ENCODE peak calls at places on chromosomes 4 and X, in four cellular contexts. H is HCT116, F is IMR-90, Y is MM.1S. M is an unnamed sample. For H3K36me3, the result is how much of the 10 kb centered on the place peaks cover.

GRCh38 chr4:122480023-122480422 is 23.5 kb upstream of the IL2 start:
- DNase-seq in Y (no peak), H (no peak), F (peak), M (no peak)

GRCh38 chr4:7756071-7756470 is 183.6 kb downstream of the AFAP1 start:
- DNase-seq in H (no peak), Y (no peak), F (no peak), M (no peak)

GRCh38 chr4:184416913-184417734 is 57.2 kb downstream of the IRF2 start:
- DNase-seq in H (no peak), Y (peak), F (peak), M (no peak)

GRCh38 chr4:74189331-74190043 is 31.6 kb downstream of the MTHFD2L start:
- DNase-seq in Y (peak), F (peak), H (peak), M (no peak)

GRCh38 chr4:82017680-82018079 is 356.1 kb downstream of the HNRNPD start:
- DNase-seq in Y (peak), F (peak), H (no peak), M (no peak)

GRCh38 chr4:147198411-147199051 is 252.9 kb upstream of the TTC29 start:
- DNase-seq in F (peak), H (no peak), Y (no peak), M (no peak)

GRCh38 chr4:28834120-28834519 is 1886.0 kb upstream of the PCDH7 start:
- DNase-seq in H (no peak), Y (no peak), F (no peak), M (no peak)

GRCh38 chr4:7073526-7074390 is 5.9 kb upstream of the GRPEL1 start:
- DNase-seq in F (peak), Y (peak), H (peak), M (no peak)

GRCh38 chr4:7068883-7069282 is 1.0 kb upstream of the GRPEL1 start:
- DNase-seq in Y (no peak), H (no peak), F (no peak), M (no peak)

GRCh38 chr4:114366368-114366767 is 232.2 kb upstream of the UGT8 start:
- DNase-seq in Y (no peak), H (no peak), F (peak), M (no peak)

GRCh38 chr4:153448003-153448731 is 18.0 kb upstream of the TMEM131L start:
- DNase-seq in Y (no peak), H (no peak), F (peak), M (no peak)

GRCh38 chr4:10607206-10607605 is 77.4 kb downstream of the CLNK start:
- DNase-seq in H (no peak), F (no peak), Y (no peak), M (no peak)

GRCh38 chr4:123643691-123644090 is 247.1 kb downstream of the SPRY1 start:
- DNase-seq in Y (no peak), H (no peak), F (no peak), M (no peak)

GRCh38 chr4:138175337-138175794 is 66.8 kb downstream of the SLC7A11 start:
- DNase-seq in H (no peak), F (peak), Y (no peak), M (no peak)

GRCh38 chr4:184937745-184938144 is 80.5 kb upstream of the HELT start:
- DNase-seq in H (no peak), Y (no peak), F (no peak), M (no peak)

GRCh38 chr4:7034262-7035081 is 8.7 kb upstream of the TADA2B start:
- DNase-seq in F (peak), Y (no peak), H (no peak), M (no peak)

GRCh38 chr4:53497446-53498069 is 93.7 kb downstream of the LNX1 start:
- DNase-seq in F (peak), H (no peak), Y (no peak), M (no peak)

GRCh38 chr4:99763635-99764101 is 53.0 kb upstream of the DAPP1 start:
- DNase-seq in H (peak), Y (no peak), F (peak), M (peak)

GRCh38 chrX:110125435-110125834 is 122.5 kb downstream of the TMEM164 start:
- DNase-seq in Y (no peak), H (no peak), F (peak), M (no peak)

GRCh38 chr4:1854752-1855151 is 1.2 kb downstream of the LETM1 start:
- DNase-seq in H (no peak), Y (no peak), F (no peak), M (no peak)

GRCh38 chr4:138035781-138036258 is 206.3 kb downstream of the SLC7A11 start:
- DNase-seq in F (peak), Y (peak), H (peak), M (peak)

DNA sequence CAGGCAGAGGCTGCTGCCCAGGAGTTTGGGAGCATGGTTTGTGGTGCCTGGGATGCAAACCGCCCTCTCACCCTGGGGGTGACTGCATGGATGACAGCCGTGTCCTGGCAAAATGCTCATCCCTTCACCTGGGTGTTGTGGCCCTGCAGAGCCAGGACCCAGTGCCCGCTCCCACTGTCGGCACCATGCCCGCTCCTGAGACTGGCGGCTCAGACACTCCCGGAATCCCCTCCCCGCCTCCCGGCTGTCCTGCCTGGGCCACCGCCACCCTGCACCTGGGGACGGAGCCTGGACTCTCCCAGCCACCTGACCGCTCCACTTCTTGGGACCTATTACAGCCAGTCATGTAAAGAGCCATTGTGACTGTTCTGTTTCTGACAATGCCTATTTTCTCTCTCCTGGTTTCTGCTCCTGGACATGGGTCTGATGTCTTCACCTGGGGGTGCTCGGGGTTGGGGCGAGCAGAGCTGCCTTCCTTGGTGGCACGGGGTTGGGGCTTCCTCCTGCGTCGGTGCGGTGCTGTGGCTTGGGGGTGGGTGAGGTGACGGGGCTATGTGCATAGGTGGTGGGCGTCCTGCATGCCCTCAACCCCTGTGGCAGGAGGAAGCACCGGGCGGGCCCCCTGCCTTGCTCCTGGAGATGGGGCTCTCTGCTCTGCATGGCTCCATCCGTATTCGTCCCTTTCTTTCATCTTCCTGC is 30.9 kb downstream of the LRPAP1 start:
- DNase-seq in Y (no peak), H (no peak), F (no peak), M (no peak)
- H3K36me3 ChIP-seq in Y (under half), H (under half), F (under half), M (under half)

DNA sequence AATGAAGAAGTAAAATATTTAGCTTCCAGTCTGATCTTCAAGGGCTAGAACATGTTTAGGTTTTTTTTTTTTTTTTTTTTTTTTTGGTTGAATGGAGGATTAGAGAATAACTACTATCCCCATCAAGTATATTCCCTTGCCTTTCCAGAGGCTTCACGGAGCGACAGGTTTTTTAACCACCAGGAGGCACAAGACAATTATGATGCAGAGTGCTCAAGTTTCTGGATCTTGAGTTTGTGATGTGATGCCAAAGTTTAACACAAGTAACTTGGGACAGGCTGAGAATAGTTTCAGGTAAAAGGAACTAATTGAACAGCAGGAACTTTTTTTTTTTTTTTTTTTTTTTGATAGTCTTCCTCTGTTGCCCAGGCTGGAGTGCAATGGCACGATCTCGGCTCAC is 30.3 kb downstream of the CCNI start:
- DNase-seq in H (no peak), F (peak), Y (no peak), M (no peak)
- TF ChIP-seq CTCF in H (peak), F (peak), Y (peak), M (peak)

GRCh38 chr4:68407868-68408190 is 39.4 kb upstream of the TMPRSS11E start:
- DNase-seq in F (no peak), Y (no peak), H (no peak), M (no peak)
- H3K4me2 ChIP-seq in F (no peak), Y (no peak), H (no peak), M (no peak)

GRCh38 chr4:56405016-56405415 is 17.7 kb upstream of the AASDH start:
- DNase-seq in Y (no peak), F (no peak), H (no peak), M (no peak)
- H3K36me3 ChIP-seq in Y (under half), F (under half), H (half or more), M (under half)

DNA sequence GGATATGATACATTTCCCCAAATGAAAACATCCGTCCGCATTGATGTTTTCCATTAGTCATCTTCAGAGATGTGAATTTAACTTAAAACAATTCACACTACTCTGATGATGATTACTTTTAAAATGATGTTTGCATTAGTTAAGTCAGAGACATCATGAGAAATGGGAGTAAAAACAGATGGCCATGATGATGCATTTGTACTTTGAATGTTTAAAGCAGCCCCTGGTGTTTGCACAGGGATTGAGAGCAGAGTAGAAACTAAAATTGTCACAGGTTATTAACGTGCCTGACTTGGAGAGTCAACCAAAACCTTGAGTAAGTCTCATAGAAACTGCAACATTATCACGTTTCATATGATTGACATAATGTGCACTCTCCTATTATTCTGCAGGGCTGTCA is 117.2 kb downstream of the CFAP299 start:
- DNase-seq in Y (no peak), F (no peak), H (no peak), M (no peak)
- TF ChIP-seq CTCF in Y (no peak), F (no peak), H (no peak), M (no peak)

GRCh38 chrX:21735753-21736127 is 22.2 kb downstream of the SMPX start:
- DNase-seq in H (no peak), Y (no peak), F (no peak), M (no peak)
- H3K4me2 ChIP-seq in H (no peak), Y (no peak), F (no peak), M (no peak)

DNA sequence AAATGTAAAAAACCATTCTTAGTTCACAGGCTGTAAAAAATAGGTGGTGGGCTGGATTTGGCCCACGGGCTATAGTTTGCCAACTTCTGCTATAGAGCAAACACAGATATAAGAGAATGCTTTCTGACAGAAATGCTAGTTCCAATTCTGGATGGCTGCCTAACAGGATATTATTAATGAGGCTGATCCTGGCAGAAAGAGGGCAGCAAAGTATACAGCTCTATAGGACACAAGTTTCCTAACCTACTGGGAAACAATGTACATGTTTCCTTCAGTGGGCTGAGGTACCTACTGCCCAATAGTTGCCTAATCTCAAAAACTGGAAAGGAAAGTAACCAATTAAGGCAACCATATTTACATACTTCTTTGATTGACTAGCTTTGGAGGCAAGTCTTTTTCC is 58.2 kb upstream of the UCP1 start:
- DNase-seq in H (no peak), Y (no peak), F (no peak), M (no peak)
- H3K36me3 ChIP-seq in H (under half), Y (under half), F (under half), M (under half)

M was measured in keratinocyte.